ENCODE peak calls at places on chromosomes 2 and 18, in five cellular contexts. V is stomach, L is IMR-90, Z is lower leg skin, D is A549. E is an unnamed sample.
A peak's percentile ranks its signal among the peaks of the same experiment; 100 is the strongest.

GRCh38 chr2:11018651-11019185 is 107.0 kb downstream of the KCNF1 start:
- DNase-seq in V (no peak), L (no peak), Z (peak; percentile 46), D (no peak), E (no peak)

GRCh38 chr18:57497372-57498294 is 62.5 kb downstream of the ONECUT2 start:
- DNase-seq in V (no peak), L (peak; percentile 24), Z (no peak), D (no peak), E (no peak)

GRCh38 chr2:3492951-3493609 is 26.3 kb downstream of the ADI1 start:
- DNase-seq in V (peak; percentile 23), L (peak; percentile 96), Z (peak; percentile 80), D (no peak), E (no peak)

GRCh38 chr2:126898636-126899035 is at the start of gene TEX51:
- DNase-seq in V (peak; percentile 8), L (no peak), Z (peak; percentile 74), D (no peak), E (no peak)

GRCh38 chr2:233271693-233272092 is 20.2 kb downstream of the ATG16L1 start:
- DNase-seq in V (no peak), L (no peak), Z (no peak), D (no peak), E (no peak)

GRCh38 chr2:234497592-234498023 is 727 bp upstream of the ARL4C start:
- DNase-seq in V (no peak), L (no peak), Z (peak; percentile 88), D (no peak), E (no peak)

GRCh38 chr2:16224298-16225045 is 284.1 kb downstream of the MYCN start:
- DNase-seq in V (no peak), L (no peak), Z (no peak), D (no peak), E (no peak)

GRCh38 chr2:113260930-113261329 is 17.8 kb downstream of the PAX8 start:
- DNase-seq in V (no peak), L (no peak), Z (no peak), D (no peak), E (no peak)

GRCh38 chr2:183207110-183207509 is 82.9 kb downstream of the NUP35 start:
- DNase-seq in V (no peak), L (peak; percentile 28), Z (no peak), D (no peak), E (no peak)

GRCh38 chr2:47207614-47208013 is 52.5 kb upstream of the STPG4 start:
- DNase-seq in V (no peak), L (no peak), Z (no peak), D (no peak), E (no peak)

GRCh38 chr18:9683418-9684396 is 24.4 kb upstream of the RAB31 start:
- DNase-seq in V (peak; percentile 49), L (peak; percentile 70), Z (peak; percentile 78), D (no peak), E (peak; percentile 60)

GRCh38 chr18:63107931-63108330 is 211.6 kb downstream of the BCL2 start:
- DNase-seq in V (no peak), L (no peak), Z (peak; percentile 46), D (no peak), E (no peak)
- TF ChIP-seq POLR2A in V (no peak), L (no peak), Z (no peak), D (no peak), E (no peak)

GRCh38 chr2:201960300-201960699 is 73.4 kb upstream of the FZD7 start:
- DNase-seq in V (no peak), L (no peak), Z (no peak), D (no peak), E (no peak)
- TF ChIP-seq POLR2A in V (no peak), L (no peak), Z (no peak), D (no peak), E (no peak)

GRCh38 chr2:128321784-128322650 is 3.3 kb upstream of the HS6ST1 start:
- DNase-seq in V (peak; percentile 88), L (peak; percentile 75), Z (peak; percentile 97), D (peak; percentile 69), E (peak; percentile 79)
- TF ChIP-seq POLR2A in V (no peak), L (peak; percentile 63), Z (no peak), D (peak; percentile 31), E (no peak)

DNA sequence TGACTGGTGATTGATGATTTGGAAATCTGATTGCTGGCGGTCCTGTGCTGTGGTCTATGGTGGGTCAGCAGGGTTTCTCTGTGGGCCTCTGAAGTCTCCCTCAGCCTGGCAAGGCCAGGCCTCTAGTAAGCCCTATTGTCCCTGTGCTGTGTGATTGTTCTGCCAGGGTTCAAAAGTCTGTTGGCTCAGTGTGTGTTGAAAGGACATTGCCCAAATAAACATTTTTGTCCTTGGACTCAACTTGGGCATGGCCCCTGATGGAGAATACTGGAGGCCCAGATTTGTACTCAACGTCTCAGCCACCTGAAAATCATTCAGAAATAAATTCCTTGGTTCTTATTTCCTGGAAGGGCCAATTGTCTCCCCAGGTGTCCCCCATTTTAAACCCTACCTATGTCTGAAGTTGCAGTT is 74.4 kb downstream of the MAP4K4 start:
- DNase-seq in V (no peak), L (no peak), Z (no peak), D (no peak), E (no peak)
- TF ChIP-seq POLR2A in V (no peak), L (no peak), Z (no peak), D (no peak), E (no peak)

GRCh38 chr2:239348563-239349447 is 52.0 kb downstream of the HDAC4 start:
- DNase-seq in V (no peak), L (no peak), Z (peak; percentile 80), D (no peak), E (no peak)
- TF ChIP-seq POLR2A in V (no peak), L (no peak), Z (no peak), D (no peak), E (no peak)

DNA sequence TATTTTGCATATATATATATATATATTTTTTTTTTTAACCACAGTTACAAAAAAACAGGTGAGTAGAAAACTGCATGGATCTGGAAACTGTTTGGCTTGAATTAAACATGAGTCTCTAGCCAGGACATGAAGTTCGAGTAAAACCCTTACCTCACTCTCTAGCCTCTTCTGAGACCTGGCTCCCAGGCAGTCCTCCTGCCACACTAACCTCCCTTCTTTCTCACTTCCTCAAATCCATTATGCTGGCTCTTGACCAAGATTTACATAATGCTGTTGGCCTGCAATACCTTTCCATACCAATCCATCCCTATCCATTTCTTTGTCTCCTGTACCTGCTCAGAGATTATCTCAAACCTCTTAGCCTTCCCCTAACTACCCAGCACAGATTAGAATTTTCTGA is 34.0 kb downstream of the PIGN start:
- DNase-seq in V (no peak), L (no peak), Z (no peak), D (no peak), E (no peak)
- TF ChIP-seq POLR2A in V (no peak), L (no peak), Z (no peak), D (no peak), E (no peak)

DNA sequence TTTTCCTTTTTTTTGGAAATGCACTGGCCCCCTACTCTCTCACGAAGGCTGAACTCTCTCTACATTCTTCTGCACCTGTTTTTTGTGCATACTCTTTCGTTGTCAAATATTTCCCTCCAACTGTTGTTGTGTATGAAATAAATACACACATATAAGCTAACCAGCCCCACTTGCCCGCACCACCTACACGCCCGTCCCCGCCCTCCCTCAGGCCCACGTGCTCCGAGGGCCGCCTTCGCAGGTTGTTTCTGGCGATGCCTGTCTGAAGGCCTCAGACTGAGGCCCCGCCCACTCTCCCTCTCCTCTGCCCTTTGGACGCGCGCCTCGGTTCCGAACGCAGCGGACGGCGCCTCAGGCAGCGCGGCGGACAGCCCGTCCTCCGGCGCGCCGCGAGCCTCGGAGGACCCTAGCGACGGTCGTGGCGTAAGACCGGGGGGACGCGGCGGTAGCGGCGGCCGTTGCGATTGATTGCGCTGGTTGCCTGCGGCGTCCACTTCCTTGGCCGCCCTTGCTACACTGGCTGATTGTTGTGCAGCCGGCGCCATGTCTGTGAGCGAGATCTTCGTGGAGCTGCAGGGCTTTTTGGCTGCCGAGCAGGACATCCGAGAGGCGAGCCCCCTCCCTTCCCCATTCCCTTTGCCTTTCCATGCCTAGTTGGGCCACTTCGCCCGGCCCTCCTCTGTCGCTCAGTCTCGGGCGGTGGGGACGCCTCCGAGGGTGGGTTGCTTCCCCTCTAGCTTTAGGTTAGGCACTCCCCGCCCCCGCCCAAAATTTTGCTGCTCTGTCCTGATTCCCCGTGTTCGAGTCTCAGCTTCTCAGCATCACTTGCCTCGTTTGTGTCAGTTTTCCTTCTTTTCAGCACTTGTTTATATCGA is at the start of gene TSN:
- DNase-seq in V (peak; percentile 99), L (peak; percentile 95), Z (peak; percentile 99), D (peak; percentile 81), E (peak; percentile 99)
- TF ChIP-seq POLR2A in V (no peak), L (peak; percentile 60), Z (no peak), D (peak; percentile 70), E (peak; percentile 81)

DNA sequence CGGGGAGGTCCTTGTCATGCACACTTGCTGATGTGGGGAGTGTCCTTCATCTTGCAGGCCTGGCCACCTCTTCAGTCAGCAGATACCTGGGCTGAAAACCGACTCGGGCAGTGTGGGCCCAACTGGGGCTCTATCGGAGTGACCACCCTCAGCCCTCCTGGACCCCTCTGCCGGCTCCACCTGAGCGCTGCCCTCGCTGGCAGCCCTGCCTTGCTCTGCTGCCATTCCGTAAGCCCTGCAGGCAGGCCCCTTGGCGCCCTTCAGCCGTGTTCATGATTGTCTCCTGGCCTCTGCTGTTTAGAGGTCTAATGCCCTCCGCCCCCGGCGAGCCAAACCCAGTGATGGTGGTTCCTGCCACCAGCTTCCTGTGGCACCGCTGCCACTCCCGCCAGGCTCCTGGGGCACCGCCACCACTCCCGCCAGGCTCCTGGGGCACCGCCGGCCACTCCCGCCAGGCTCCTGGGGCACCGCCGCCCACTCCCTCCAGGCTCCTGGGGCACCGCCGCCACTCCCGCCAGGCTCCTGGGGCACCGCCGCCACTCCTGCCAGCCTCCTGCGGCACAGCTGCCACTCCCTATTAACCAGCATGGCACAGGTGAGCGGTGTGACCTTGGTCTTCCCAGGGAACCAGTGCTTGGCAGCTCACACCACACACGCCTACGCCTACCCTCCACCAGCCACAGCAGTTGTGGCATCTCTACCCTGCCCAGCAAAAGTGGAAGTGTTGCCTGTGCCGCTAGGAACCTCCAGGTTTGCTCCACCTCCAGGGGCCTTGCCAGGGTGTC is 15.9 kb downstream of the CAPN10 start:
- DNase-seq in V (no peak), L (no peak), Z (peak; percentile 77), D (no peak), E (no peak)
- TF ChIP-seq POLR2A in V (no peak), L (no peak), Z (no peak), D (no peak), E (no peak)

GRCh38 chr2:39150890-39151497 is 30.1 kb upstream of the SOS1 start:
- DNase-seq in V (no peak), L (no peak), Z (no peak), D (no peak), E (no peak)

GRCh38 chr2:39150102-39150562 is 29.3 kb upstream of the SOS1 start:
- DNase-seq in V (no peak), L (no peak), Z (no peak), D (no peak), E (peak; percentile 84)

GRCh38 chr2:39156107-39156506 is 35.3 kb upstream of the SOS1 start:
- DNase-seq in V (no peak), L (peak; percentile 46), Z (no peak), D (no peak), E (no peak)

GRCh38 chr2:39154944-39155343 is 34.1 kb upstream of the SOS1 start:
- DNase-seq in V (no peak), L (no peak), Z (no peak), D (no peak), E (no peak)

DNA sequence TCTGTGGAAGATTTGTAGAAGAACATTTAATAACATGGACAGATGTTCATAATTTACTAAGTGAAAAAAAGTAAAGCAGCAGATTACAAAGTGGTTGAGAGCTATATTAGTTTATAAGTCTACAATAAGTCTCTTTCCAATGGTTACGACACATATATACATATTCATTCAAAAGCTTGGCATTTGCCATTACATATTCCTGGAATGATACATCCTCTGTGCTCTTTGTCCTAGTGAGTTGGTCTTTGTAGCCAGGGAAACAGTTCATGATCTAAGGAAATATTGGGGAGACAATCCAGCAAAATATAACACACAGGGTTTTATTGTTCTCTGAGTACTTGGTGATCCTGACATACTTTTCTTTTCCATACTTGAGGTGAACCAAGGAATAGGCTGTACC is 32.5 kb upstream of the SOS1 start:
- DNase-seq in V (no peak), L (peak; percentile 41), Z (no peak), D (no peak), E (no peak)
- TF ChIP-seq POLR2A in V (no peak), L (no peak), Z (no peak), D (no peak), E (no peak)